ENCODE peak calls at places on chromosomes 3 and 15, in four cellular contexts. Y, K, L and T are unnamed samples.

GRCh38 chr15:29811691-29812383 is 10.4 kb downstream of the TJP1 start:
- DNase-seq in Y (no peak), K (no peak), L (no peak), T (no peak)

GRCh38 chr3:148932976-148933375 is 58.4 kb upstream of the GYG1 start:
- DNase-seq in Y (no peak), K (no peak), L (no peak), T (no peak)

GRCh38 chr15:31457631-31458526 is 131.2 kb downstream of the KLF13 start:
- DNase-seq in Y (no peak), K (no peak), L (no peak), T (no peak)

GRCh38 chr3:1775321-1775720 is 323.3 kb upstream of the CNTN4 start:
- DNase-seq in Y (no peak), K (no peak), L (no peak), T (no peak)

GRCh38 chr15:33405096-33405495 is 94.3 kb downstream of the RYR3 start:
- DNase-seq in Y (no peak), K (no peak), L (no peak), T (no peak)

GRCh38 chr3:47504113-47504512 is 9.4 kb downstream of the ELP6 start:
- DNase-seq in Y (no peak), K (no peak), L (peak; percentile 55), T (no peak)

GRCh38 chr3:144652573-144652972 is 681.0 kb downstream of the DIPK2A start:
- DNase-seq in Y (no peak), K (no peak), L (no peak), T (no peak)

GRCh38 chr15:72967397-72967796 is 84.9 kb upstream of the NEO1 start:
- DNase-seq in Y (no peak), K (no peak), L (no peak), T (no peak)

GRCh38 chr3:63296249-63296648 is 18.1 kb downstream of the SYNPR start:
- DNase-seq in Y (no peak), K (no peak), L (no peak), T (no peak)

GRCh38 chr3:15535757-15536156 is 14.3 kb upstream of the COLQ start:
- DNase-seq in Y (no peak), K (no peak), L (no peak), T (no peak)

GRCh38 chr3:52521881-52522650 is 11.6 kb downstream of the NT5DC2 start:
- DNase-seq in Y (no peak), K (no peak), L (no peak), T (no peak)

GRCh38 chr15:39312984-39313383 is 267.9 kb upstream of the THBS1 start:
- DNase-seq in Y (peak; percentile 77), K (no peak), L (peak; percentile 11), T (no peak)

GRCh38 chr3:64268926-64269325 is 43.7 kb upstream of the PRICKLE2 start:
- DNase-seq in Y (no peak), K (no peak), L (no peak), T (no peak)

GRCh38 chr3:86519819-86520218 is 471.1 kb downstream of the VGLL3 start:
- DNase-seq in Y (no peak), K (no peak), L (no peak), T (no peak)

GRCh38 chr15:39456582-39457330 is 124.1 kb upstream of the THBS1 start:
- DNase-seq in Y (no peak), K (no peak), L (no peak), T (no peak)

GRCh38 chr3:177357352-177358084 is 160.2 kb upstream of the TBL1XR1 start:
- DNase-seq in Y (peak; percentile 88), K (no peak), L (peak; percentile 97), T (peak; percentile 97)

GRCh38 chr15:40256642-40257235 is 17.9 kb downstream of the PAK6 start:
- DNase-seq in Y (no peak), K (no peak), L (no peak), T (no peak)

GRCh38 chr3:73299184-73299691 is 237.8 kb downstream of the EBLN2 start:
- DNase-seq in Y (no peak), K (no peak), L (no peak), T (no peak)

GRCh38 chr15:26888761-26889160 is 21.9 kb downstream of the GABRA5 start:
- DNase-seq in Y (peak; percentile 14), K (no peak), L (no peak), T (no peak)

GRCh38 chr3:125151916-125152315 is 60.6 kb downstream of the SLC12A8 start:
- DNase-seq in Y (no peak), K (no peak), L (no peak), T (peak; percentile 22)

GRCh38 chr3:170555329-170555728 is 30.5 kb downstream of the SLC7A14 start:
- DNase-seq in Y (no peak), K (no peak), L (no peak), T (no peak)

GRCh38 chr3:183430325-183430957 is 2.0 kb upstream of the MCF2L2 start:
- DNase-seq in Y (no peak), K (no peak), L (no peak), T (no peak)

GRCh38 chr3:46660003-46660402 is 33.5 kb downstream of the ALS2CL start:
- DNase-seq in Y (no peak), K (no peak), L (no peak), T (no peak)

GRCh38 chr3:70849911-70850699 is 537.7 kb upstream of the MDFIC2 start:
- DNase-seq in Y (no peak), K (no peak), L (no peak), T (peak; percentile 94)

GRCh38 chr15:59668571-59668970 is 11.3 kb upstream of the GTF2A2 start:
- DNase-seq in Y (no peak), K (no peak), L (no peak), T (no peak)

GRCh38 chr15:92576597-92577200 is 78.9 kb downstream of the FAM174B start:
- DNase-seq in Y (no peak), K (no peak), L (no peak), T (no peak)

GRCh38 chr3:59717679-59718205 is 667.9 kb upstream of the CFAP20DC start:
- DNase-seq in Y (no peak), K (no peak), L (no peak), T (no peak)

GRCh38 chr3:196012941-196013471 is 68.9 kb downstream of the TFRC start:
- DNase-seq in Y (no peak), K (no peak), L (no peak), T (no peak)

GRCh38 chr3:46187876-46188275 is 20.2 kb downstream of the CCR1 start:
- DNase-seq in Y (no peak), K (no peak), L (peak; percentile 8), T (no peak)

DNA sequence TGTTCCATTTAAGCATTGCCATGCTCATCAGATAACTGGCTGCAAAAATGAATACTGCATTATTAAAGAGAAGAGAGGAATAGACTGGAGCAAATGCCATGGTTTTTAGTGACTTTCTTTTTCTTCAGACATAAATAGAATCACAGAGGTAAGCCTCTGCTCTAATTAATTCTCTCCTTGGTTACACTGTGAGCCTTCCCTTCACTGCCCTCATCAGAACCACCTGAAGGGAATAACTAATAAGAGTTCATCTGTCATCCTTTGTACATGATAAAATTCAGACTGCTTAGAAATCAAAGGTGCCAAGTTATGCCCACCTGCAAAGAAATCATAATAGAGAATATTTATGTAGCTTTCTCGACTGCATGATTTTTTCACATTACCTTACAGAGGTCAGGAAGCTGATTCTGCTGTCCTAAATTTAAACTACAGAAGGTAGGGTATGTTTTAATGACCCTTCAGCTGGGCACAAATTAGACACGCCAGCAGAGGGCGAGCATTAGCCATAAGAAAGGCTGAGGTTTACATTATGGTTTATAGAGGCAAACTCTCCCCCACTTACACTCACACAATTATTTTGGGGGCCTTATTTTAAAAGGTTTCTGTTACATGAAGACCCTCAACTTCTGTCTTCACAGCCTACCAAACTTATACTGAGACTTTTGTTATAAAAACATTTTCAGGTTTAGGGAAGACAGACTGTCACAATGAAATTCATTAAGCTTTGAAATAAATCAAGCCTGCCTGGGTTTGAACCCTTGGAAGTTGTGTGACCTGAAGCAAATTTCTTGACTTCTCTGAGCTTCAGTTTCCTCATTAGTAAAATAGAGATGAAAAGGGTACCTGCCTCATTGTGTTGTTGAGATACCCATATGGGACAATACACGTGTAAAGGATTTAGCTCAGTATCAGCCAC is 15.3 kb upstream of the UNC13C start:
- DNase-seq in Y (peak; percentile 23), K (no peak), L (peak; percentile 13), T (peak; percentile 10)
- TF ChIP-seq MYC in Y (no peak), K (no peak), L (no peak), T (no peak)

GRCh38 chr15:89330119-89330518 is 4.5 kb downstream of the POLG start:
- DNase-seq in Y (no peak), K (no peak), L (no peak), T (no peak)

GRCh38 chr15:89329329-89330084 is 5.1 kb downstream of the POLG start:
- DNase-seq in Y (no peak), K (no peak), L (no peak), T (no peak)

GRCh38 chr15:89333011-89333860 is 1.4 kb downstream of the POLG start:
- DNase-seq in Y (no peak), K (no peak), L (no peak), T (no peak)

GRCh38 chr15:89332446-89332845 is 2.2 kb downstream of the POLG start:
- DNase-seq in Y (peak; percentile 28), K (no peak), L (peak; percentile 60), T (peak; percentile 34)

GRCh38 chr15:89330881-89331595 is 3.6 kb downstream of the POLG start:
- DNase-seq in Y (no peak), K (no peak), L (no peak), T (no peak)
- H3K4me1 ChIP-seq in Y (peaks cover 42% of the 10 kb centered on the region), K (peaks cover 33% of the 10 kb centered on the region), L (peaks cover 13% of the 10 kb centered on the region), T (peaks cover 28% of the 10 kb centered on the region)

DNA sequence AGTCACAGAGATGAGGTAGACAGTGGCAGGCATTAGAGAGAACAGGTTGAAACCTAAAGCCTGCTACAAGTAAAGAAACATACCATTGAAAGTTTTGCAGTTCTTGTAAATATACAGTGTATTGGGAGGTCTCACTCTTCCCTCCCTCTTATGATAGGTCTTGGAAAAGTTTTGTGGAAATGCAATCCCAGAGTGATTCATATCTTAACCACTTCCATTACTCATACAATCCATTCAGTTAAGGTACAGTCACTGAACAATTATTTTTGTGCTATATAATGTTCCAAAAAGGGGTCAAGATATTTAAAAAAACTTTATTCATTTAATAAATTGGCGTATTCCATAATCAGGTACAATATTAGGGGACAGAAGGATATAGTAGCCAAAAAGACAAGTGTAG is 737.7 kb upstream of the ALCAM start:
- DNase-seq in Y (no peak), K (no peak), L (no peak), T (peak; percentile 64)
- H2AFZ ChIP-seq in Y (no peak overlapping the region), K (no peak overlapping the region), L (no peak overlapping the region), T (peak overlapping the region; percentile 70)

GRCh38 chr3:30704931-30705890 is 98.8 kb downstream of the TGFBR2 start:
- DNase-seq in Y (no peak), K (no peak), L (no peak), T (peak; percentile 82)

GRCh38 chr3:30711867-30712266 is 105.5 kb downstream of the TGFBR2 start:
- DNase-seq in Y (no peak), K (no peak), L (no peak), T (no peak)

GRCh38 chr3:30710017-30710416 is 103.6 kb downstream of the TGFBR2 start:
- DNase-seq in Y (no peak), K (no peak), L (no peak), T (no peak)

GRCh38 chr3:30707825-30708224 is 101.4 kb downstream of the TGFBR2 start:
- DNase-seq in Y (no peak), K (no peak), L (no peak), T (no peak)

DNA sequence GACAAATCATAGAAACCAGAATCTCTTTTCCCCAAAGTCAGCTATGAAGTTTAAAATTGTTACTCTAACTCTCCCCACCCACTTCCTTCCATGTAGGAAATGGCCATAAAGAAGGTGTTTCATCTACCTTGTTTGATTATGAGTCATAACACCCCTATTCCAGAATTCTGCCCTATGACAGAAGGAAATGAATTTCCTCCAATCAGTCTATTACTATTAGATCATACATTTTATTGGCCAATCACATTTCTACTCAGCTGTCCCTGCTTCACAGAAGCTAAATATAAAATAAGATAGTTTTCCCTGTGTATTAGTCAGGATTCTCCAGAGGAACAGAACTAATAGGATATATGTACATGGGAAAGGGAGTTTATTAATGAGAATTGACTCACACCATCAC is 102.1 kb downstream of the TGFBR2 start:
- DNase-seq in Y (no peak), K (no peak), L (no peak), T (no peak)
- TF ChIP-seq MYC in Y (no peak), K (no peak), L (no peak), T (no peak)